ENCODE peak calls at places on chromosome 2, in six cellular contexts. M is upper lobe of right lung, O is cardiac fibroblast, A is astrocyte, P is SJSA1, E is prostate gland. W is an unnamed sample.

GRCh38 chr2:362924-363323 is 75.0 kb upstream of the ALKAL2 start:
- DNase-seq in O (no peak), P (no peak), E (no peak), M (no peak), A (no peak), W (no peak)

GRCh38 chr2:236538242-236538641 is 31.4 kb upstream of the ACKR3 start:
- DNase-seq in O (no peak), E (no peak), A (no peak), P (no peak), M (no peak), W (no peak)

GRCh38 chr2:188808921-188809320 is 165.3 kb upstream of the COL3A1 start:
- DNase-seq in E (no peak), P (no peak), O (peak), M (no peak), A (peak), W (peak)

GRCh38 chr2:180652794-180653193 is 327.6 kb upstream of the UBE2E3 start:
- DNase-seq in E (no peak), O (no peak), M (no peak), A (no peak), P (no peak), W (no peak)

GRCh38 chr2:221402072-221402471 is 170.0 kb downstream of the EPHA4 start:
- DNase-seq in O (peak), E (no peak), P (no peak), M (no peak), A (peak), W (peak)

GRCh38 chr2:225494100-225494459 is 94.6 kb downstream of the NYAP2 start:
- DNase-seq in M (no peak), P (no peak), O (no peak), A (peak), E (no peak), W (peak)

GRCh38 chr2:174059178-174059874 is 94.2 kb upstream of the SP3 start:
- DNase-seq in E (no peak), O (no peak), M (no peak), P (peak), A (peak), W (no peak)

GRCh38 chr2:75920721-75921551 is 210.2 kb upstream of the GCFC2 start:
- DNase-seq in P (no peak), A (no peak), O (no peak), M (no peak), E (no peak), W (no peak)

GRCh38 chr2:155372969-155373368 is 674.5 kb downstream of the KCNJ3 start:
- DNase-seq in P (no peak), E (no peak), M (no peak), A (peak), O (peak), W (no peak)

GRCh38 chr2:197839327-197839726 is 34.9 kb downstream of the PLCL1 start:
- DNase-seq in P (no peak), A (no peak), O (no peak), M (no peak), E (no peak), W (no peak)

GRCh38 chr2:157872791-157873190 is 3.3 kb downstream of the ACVR1 start:
- DNase-seq in M (no peak), P (no peak), E (no peak), O (no peak), A (no peak), W (no peak)

GRCh38 chr2:99888617-99889016 is 253.8 kb downstream of the AFF3 start:
- DNase-seq in M (no peak), A (peak), P (no peak), O (no peak), E (no peak), W (no peak)

GRCh38 chr2:72770879-72771461 is 54.9 kb downstream of the EXOC6B start:
- DNase-seq in O (peak), P (peak), E (peak), A (peak), M (no peak), W (no peak)

GRCh38 chr2:143151111-143151752 is 22.0 kb downstream of the ARHGAP15 start:
- DNase-seq in P (no peak), A (no peak), O (no peak), E (no peak), M (no peak), W (no peak)

GRCh38 chr2:231589656-231590055 is 3.0 kb upstream of the TEX44 start:
- DNase-seq in O (no peak), E (no peak), P (no peak), A (no peak), M (no peak), W (no peak)

GRCh38 chr2:45637440-45637839 is 14.0 kb upstream of the PRKCE start:
- DNase-seq in E (no peak), O (no peak), P (no peak), M (no peak), A (peak), W (no peak)

GRCh38 chr2:16326736-16327300 is 338.8 kb downstream of the CYRIA start:
- DNase-seq in M (no peak), O (no peak), E (no peak), A (no peak), P (no peak), W (no peak)

GRCh38 chr2:152694161-152694661 is 23.1 kb downstream of the PRPF40A start:
- DNase-seq in P (peak), M (no peak), O (peak), E (no peak), A (peak), W (peak)

DNA sequence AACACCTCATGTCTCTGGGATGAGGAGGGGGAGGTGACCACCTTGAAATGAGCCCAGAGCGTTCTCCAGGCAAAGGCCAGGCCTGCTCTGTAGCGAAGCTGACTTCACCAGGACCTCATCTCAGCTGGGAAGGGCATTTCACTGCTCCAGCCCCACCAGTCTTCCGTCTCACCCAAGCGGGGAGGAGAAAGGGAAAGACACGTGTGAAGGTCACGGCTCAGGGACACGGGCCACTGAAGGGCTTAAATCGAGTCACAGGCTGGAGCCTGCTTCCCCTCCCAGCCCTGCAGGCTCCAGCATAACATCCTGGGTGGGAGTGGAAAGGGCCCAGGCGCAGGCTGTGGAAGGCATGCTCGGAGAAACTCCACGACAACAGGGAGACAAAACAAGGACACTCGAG is 18.1 kb downstream of the THAP4 start:
- DNase-seq in M (no peak), P (no peak), O (no peak), A (no peak), E (no peak), W (no peak)
- H3K4me3 ChIP-seq in M (no peak), P (no peak), O (no peak), A (no peak), E (no peak), W (no peak)

GRCh38 chr2:237704476-237705224 is 77.3 kb downstream of the LRRFIP1 start:
- DNase-seq in M (no peak), A (peak), E (no peak), P (peak), O (peak), W (no peak)
- H3K4me3 ChIP-seq in M (no peak), A (no peak), E (no peak), P (no peak), O (no peak), W (no peak)

DNA sequence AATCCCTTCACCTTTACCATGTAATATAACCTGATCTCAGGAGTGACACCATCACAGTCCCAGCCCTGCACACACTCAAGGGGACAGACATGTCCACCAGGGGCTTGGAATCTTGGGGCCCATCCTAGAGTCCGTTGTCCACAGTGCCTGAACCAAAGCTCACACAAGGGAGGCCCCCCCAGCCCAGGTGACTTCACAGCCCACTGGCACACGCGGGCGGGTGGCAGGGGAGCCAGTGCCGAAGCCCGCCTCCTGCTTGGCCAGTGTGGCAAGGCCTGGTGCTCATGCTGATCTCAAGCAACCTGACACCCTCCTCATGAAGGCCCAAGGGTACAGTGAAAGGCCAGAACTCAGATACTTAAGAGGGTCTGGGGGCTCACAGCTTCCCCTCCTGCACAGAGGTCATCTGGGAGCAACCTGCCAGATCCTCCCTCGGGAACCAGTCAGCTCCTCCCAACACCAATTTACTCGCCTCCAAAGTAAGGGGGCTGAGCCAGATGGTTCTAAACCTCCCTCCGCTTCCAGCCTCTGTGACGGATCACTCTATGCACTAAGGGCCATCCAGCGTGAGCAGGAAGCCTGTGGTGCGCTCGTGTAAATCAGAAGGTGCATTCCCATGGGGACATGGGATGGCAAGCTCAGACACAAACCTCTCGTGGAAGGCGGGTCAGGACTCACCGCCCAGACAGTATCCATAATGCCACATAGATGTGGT is 3.2 kb upstream of the RAB17 start:
- DNase-seq in E (no peak), A (no peak), O (no peak), M (no peak), P (no peak), W (no peak)
- H3K4me3 ChIP-seq in E (no peak), A (no peak), O (no peak), M (no peak), P (no peak), W (no peak)

DNA sequence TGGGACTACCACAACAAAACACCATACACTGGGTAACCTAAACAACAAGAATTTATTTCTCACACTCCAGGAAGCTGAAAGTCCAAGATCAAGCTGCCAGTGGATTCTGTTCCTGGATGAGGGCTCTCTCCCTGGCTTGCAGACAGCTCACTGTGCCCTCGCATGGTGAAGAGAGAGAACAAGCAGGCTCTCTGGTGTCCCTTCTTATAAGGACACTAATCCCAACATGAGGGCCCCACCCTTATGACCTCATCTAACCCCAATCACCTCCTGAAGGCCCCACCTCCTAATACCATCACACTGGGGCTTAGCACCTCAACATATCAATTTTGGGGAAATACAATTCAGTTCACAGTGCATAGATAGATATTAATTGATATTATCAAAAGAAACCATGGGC is 83.5 kb downstream of the BIN1 start:
- DNase-seq in O (no peak), P (no peak), E (no peak), A (no peak), M (no peak), W (no peak)
- H3K4me3 ChIP-seq in O (no peak), P (no peak), E (no peak), A (no peak), M (no peak), W (no peak)

GRCh38 chr2:110677080-110677479 is 783 bp downstream of the BUB1 start:
- DNase-seq in M (no peak), E (no peak), A (no peak), O (no peak), P (no peak), W (no peak)

GRCh38 chr2:110675679-110676078 is 2.2 kb downstream of the BUB1 start:
- DNase-seq in E (no peak), M (no peak), A (no peak), P (no peak), O (no peak), W (no peak)

GRCh38 chr2:110673201-110673600 is 4.7 kb downstream of the BUB1 start:
- DNase-seq in M (no peak), E (no peak), P (no peak), A (no peak), O (no peak), W (no peak)

GRCh38 chr2:110677530-110678456 is at the start of gene BUB1:
- DNase-seq in O (peak), A (peak), M (peak), E (peak), P (peak), W (peak)

GRCh38 chr2:110674620-110675555 is 3.0 kb downstream of the BUB1 start:
- DNase-seq in P (no peak), A (peak), O (peak), M (no peak), E (no peak), W (no peak)
- H3K4me3 ChIP-seq in P (no peak), A (no peak), O (no peak), M (no peak), E (no peak), W (peak)

DNA sequence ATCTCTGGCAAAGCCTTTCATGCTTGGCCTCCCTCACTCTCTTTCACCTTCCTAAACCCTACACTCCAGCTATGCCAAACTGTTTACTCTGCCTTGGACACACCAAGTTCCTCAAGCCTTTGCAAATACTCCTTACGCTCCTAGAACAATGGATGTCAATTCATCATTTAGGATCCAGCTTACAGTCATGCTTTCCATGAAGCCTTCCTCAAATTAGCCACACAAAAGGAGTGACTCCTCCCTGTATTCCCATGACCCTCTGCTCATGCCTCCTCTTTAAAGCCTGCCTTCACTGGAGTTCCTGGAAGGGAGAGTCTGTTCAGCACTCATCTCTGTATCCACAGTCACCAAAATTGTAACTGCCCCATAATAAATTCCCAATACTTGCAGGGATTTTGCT is 736 bp upstream of the EHD3 start:
- DNase-seq in O (no peak), E (no peak), M (no peak), P (peak), A (peak), W (no peak)
- H3K4me3 ChIP-seq in O (no peak), E (no peak), M (peak), P (no peak), A (no peak), W (no peak)

DNA sequence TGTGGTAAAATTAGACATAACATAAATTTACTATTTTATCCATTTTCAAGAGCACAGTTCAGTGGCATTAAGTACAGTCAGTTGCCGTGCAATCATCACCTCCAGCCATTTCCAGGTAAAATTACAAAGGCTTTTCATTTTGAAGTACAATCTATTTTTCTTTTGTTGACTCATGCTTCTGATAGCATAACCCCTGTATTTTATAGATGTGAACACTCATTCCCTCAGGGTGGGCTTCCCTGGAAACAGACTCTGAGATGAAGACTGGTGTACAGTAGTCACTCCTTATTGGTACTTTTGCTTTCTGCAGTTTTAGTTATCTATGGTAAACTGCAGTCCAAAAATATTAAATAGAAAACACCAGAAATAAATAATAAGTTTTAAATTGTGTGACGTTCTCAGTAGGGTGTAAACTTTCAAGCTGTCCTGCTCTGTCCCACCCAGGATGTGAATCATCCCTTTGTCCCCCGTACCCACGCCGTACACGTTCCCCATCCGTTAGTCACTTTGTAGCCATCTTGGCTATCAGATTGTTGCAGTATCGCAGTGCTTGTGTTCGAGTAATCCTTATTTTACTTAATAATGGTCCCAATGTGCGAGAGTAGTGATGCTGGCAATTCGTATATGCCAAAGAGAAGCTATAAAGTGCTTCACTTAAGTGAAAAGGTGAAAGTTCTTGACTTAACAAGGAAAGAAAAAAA is 41.1 kb upstream of the NAB1 start:
- DNase-seq in E (no peak), M (no peak), P (peak), A (peak), O (peak), W (no peak)
- H3K4me3 ChIP-seq in E (no peak), M (no peak), P (peak), A (peak), O (peak), W (no peak)

GRCh38 chr2:212337036-212337435 is 201.6 kb downstream of the ERBB4 start:
- DNase-seq in E (no peak), O (no peak), A (no peak), P (no peak), M (no peak), W (no peak)
- H3K4me3 ChIP-seq in E (no peak), O (no peak), A (no peak), P (no peak), M (no peak), W (no peak)

GRCh38 chr2:98825043-98825350 is 94.1 kb upstream of the MGAT4A start:
- DNase-seq in A (no peak), M (no peak), E (no peak), O (no peak), P (no peak), W (no peak)
- H3K4me3 ChIP-seq in A (no peak), M (no peak), E (no peak), O (no peak), P (no peak), W (no peak)

W was measured in retinal pigment epithelial cell.